ENCODE peak calls at places on chromosomes 5 and 9, in nine cellular contexts. G is DND-41, F is PC-9, L is OCI-LY7, W is MM.1S, Y is GM23338, X is SK-N-SH, U is Karpas-422, J is PC-3. E is an unnamed sample.
A peak's percentile ranks its signal among the peaks of the same experiment; 100 is the strongest.

GRCh38 chr5:111158105-111158744 is 66.0 kb upstream of the CAMK4 start:
- DNase-seq in X (peak; percentile 54), F (peak; percentile 49), U (peak; percentile 93), L (peak; percentile 71), W (peak; percentile 77), Y (peak; percentile 88), J (peak; percentile 92), G (peak; percentile 80), E (peak; percentile 85)

GRCh38 chr5:54834121-54834842 is 151.1 kb downstream of the ESM1 start:
- DNase-seq in W (no peak), U (no peak), L (no peak), J (no peak), F (no peak), Y (no peak), X (no peak), G (no peak), E (no peak)

GRCh38 chr5:59123595-59124561 is 541.0 kb downstream of the RAB3C start:
- DNase-seq in X (no peak), W (peak; percentile 65), U (peak; percentile 37), L (no peak), J (no peak), Y (no peak), G (no peak), F (no peak), E (no peak)

GRCh38 chr9:127500399-127500798 is 49.1 kb downstream of the LRSAM1 start:
- DNase-seq in U (no peak), X (peak; percentile 68), G (no peak), F (no peak), Y (no peak), L (no peak), J (no peak), W (no peak), E (no peak)

GRCh38 chr9:13266172-13266571 is 13.3 kb downstream of the MPDZ start:
- DNase-seq in W (no peak), Y (no peak), U (no peak), L (no peak), F (no peak), J (no peak), X (no peak), G (no peak), E (no peak)

GRCh38 chr9:134189167-134189474 is 24.8 kb upstream of the RNU6ATAC start:
- DNase-seq in Y (no peak), J (no peak), X (peak; percentile 36), L (no peak), W (no peak), G (no peak), F (no peak), U (no peak), E (no peak)

GRCh38 chr5:10479226-10479721 is 37.6 kb downstream of the ROPN1L start:
- DNase-seq in X (no peak), U (no peak), L (no peak), Y (no peak), G (no peak), F (peak; percentile 97), J (peak; percentile 96), W (no peak), E (no peak)

GRCh38 chr5:143016777-143017374 is 246.7 kb downstream of the ARHGAP26 start:
- DNase-seq in G (no peak), F (peak; percentile 25), J (peak; percentile 57), L (peak; percentile 72), U (peak; percentile 95), W (peak; percentile 61), Y (peak; percentile 72), X (peak; percentile 30), E (peak; percentile 44)

GRCh38 chr5:40441733-40442132 is 238.0 kb upstream of the PTGER4 start:
- DNase-seq in F (no peak), Y (no peak), U (no peak), L (no peak), G (no peak), W (peak; percentile 16), J (no peak), X (no peak), E (peak; percentile 40)

GRCh38 chr9:15135167-15135792 is 171.7 kb downstream of the TTC39B start:
- DNase-seq in W (peak; percentile 42), X (peak; percentile 82), F (peak; percentile 41), J (peak; percentile 79), Y (peak; percentile 95), U (peak; percentile 83), L (peak; percentile 69), G (peak; percentile 60), E (peak; percentile 86)

GRCh38 chr9:103674271-103674670 is 419.8 kb upstream of the SMC2 start:
- DNase-seq in F (no peak), W (no peak), Y (no peak), J (no peak), U (no peak), G (no peak), L (no peak), X (no peak), E (no peak)
- H2AFZ ChIP-seq in F (no peak overlapping the region), W (no peak overlapping the region), Y (no peak overlapping the region), J (no peak overlapping the region), U (no peak overlapping the region), G (no peak overlapping the region), L (no peak overlapping the region), X (no peak overlapping the region), E (no peak overlapping the region)

GRCh38 chr9:112542893-112543292 is 56.3 kb downstream of the KIAA1958 start:
- DNase-seq in F (no peak), X (no peak), W (no peak), G (no peak), U (no peak), J (no peak), Y (no peak), L (no peak), E (no peak)
- H3K79me2 ChIP-seq in F (no peaks in the 10 kb centered on the region), X (peaks cover 4% of the 10 kb centered on the region), W (no peaks in the 10 kb centered on the region), G (peaks cover 50% of the 10 kb centered on the region), U (peaks cover 94% of the 10 kb centered on the region), J (no peaks in the 10 kb centered on the region), Y (peaks cover 80% of the 10 kb centered on the region), L (no peaks in the 10 kb centered on the region), E (peaks cover 71% of the 10 kb centered on the region)

DNA sequence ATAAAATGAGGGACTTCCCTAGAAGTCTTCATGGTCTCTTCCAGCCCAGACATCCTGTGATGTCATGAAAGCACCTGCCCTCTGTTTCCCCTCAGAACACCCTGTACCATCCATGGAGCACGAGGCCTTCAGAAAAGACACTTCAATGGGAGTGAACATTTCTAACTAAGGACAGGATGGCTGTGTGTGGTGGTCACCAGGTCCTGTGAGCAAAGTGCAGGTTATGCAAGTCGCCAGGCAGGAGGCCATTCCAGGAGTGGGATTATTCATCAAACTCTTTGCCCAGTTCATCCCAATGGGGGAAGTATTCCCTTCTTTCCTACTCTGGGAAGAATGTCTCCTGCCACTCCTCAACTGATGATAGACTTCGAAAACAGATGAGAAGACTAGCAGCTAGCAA is 80.5 kb downstream of the SLC1A3 start:
- DNase-seq in F (no peak), X (no peak), G (no peak), W (no peak), L (no peak), Y (no peak), J (no peak), U (no peak), E (no peak)
- H3K4me2 ChIP-seq in F (no peak overlapping the region), X (no peak overlapping the region), G (no peak overlapping the region), W (no peak overlapping the region), L (no peak overlapping the region), Y (no peak overlapping the region), J (no peak overlapping the region), U (no peak overlapping the region), E (no peak overlapping the region)

GRCh38 chr9:93378276-93378675 is 73.2 kb upstream of the FAM120A start:
- DNase-seq in Y (no peak), L (no peak), U (no peak), F (no peak), X (no peak), G (no peak), J (no peak), W (no peak), E (no peak)

GRCh38 chr9:93380410-93381060 is 71.0 kb upstream of the FAM120A start:
- DNase-seq in X (no peak), Y (peak; percentile 30), L (peak; percentile 13), F (no peak), J (no peak), G (no peak), U (no peak), W (no peak), E (no peak)

GRCh38 chr9:93379051-93379450 is 72.4 kb upstream of the FAM120A start:
- DNase-seq in W (no peak), L (no peak), G (no peak), U (peak; percentile 44), F (no peak), X (no peak), Y (peak; percentile 25), J (no peak), E (no peak)
- H2AFZ ChIP-seq in W (no peak overlapping the region), L (no peak overlapping the region), G (no peak overlapping the region), U (no peak overlapping the region), F (no peak overlapping the region), X (no peak overlapping the region), Y (no peak overlapping the region), J (no peak overlapping the region), E (no peak overlapping the region)

DNA sequence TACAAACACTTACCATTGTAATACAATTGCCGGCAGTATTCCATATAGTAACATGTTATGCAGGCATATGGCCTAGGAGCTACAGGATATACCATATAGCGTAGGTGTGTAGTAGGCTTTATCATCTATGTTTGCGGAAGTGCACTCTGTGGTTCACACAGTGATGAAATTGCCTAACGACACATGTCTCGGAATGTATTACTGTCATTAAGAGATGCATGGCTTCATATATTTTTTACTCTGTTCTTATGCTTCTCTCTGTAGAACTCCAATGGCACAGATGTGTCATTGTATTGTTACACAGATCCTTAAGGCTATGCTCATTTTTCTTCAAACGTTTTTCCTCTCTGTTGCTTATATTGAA is 19.2 kb upstream of the ANKRD18A start:
- DNase-seq in G (no peak), L (no peak), J (no peak), W (no peak), F (no peak), Y (no peak), U (no peak), X (no peak), E (no peak)
- H3K79me2 ChIP-seq in G (no peaks in the 10 kb centered on the region), L (no peaks in the 10 kb centered on the region), J (no peaks in the 10 kb centered on the region), W (no peaks in the 10 kb centered on the region), F (no peaks in the 10 kb centered on the region), Y (no peaks in the 10 kb centered on the region), U (no peaks in the 10 kb centered on the region), X (no peaks in the 10 kb centered on the region), E (no peaks in the 10 kb centered on the region)

GRCh38 chr9:31908891-31909480 is 475.5 kb upstream of the ACO1 start:
- DNase-seq in X (no peak), J (peak; percentile 58), F (peak; percentile 35), G (no peak), Y (no peak), L (no peak), U (no peak), W (no peak), E (no peak)

GRCh38 chr9:31908158-31908890 is 476.1 kb upstream of the ACO1 start:
- DNase-seq in F (peak; percentile 60), U (no peak), G (no peak), J (peak; percentile 68), W (peak; percentile 55), Y (no peak), L (no peak), X (no peak), E (no peak)
- H3K4me2 ChIP-seq in F (no peak overlapping the region), U (no peak overlapping the region), G (no peak overlapping the region), J (no peak overlapping the region), W (peak overlapping the region; percentile 67), Y (no peak overlapping the region), L (no peak overlapping the region), X (no peak overlapping the region), E (no peak overlapping the region)

GRCh38 chr5:43043400-43043756 is 3.3 kb upstream of the ANXA2R start:
- DNase-seq in G (no peak), W (no peak), J (no peak), X (no peak), Y (no peak), L (no peak), U (no peak), F (no peak), E (no peak)
- H2AFZ ChIP-seq in G (peak overlapping the region; percentile 78), W (peak overlapping the region; percentile 76), J (peak overlapping the region; percentile 79), X (peak overlapping the region; percentile 84), Y (no peak overlapping the region), L (peak overlapping the region; percentile 95), U (peak overlapping the region; percentile 91), F (peak overlapping the region; percentile 96), E (peak overlapping the region; percentile 55)

E was measured in hepatocyte.